ENCODE peak calls at places on chromosome 3, in nine cellular contexts. E is stromal cell of bone marrow; T is body of pancreas; S is NCI-H510A; D is AG10803; H is activated CD4-positive, alpha-beta T cell treated with anti-CD3 and anti-CD28 coated beads, Interleukin-2, amount 10 ng/mL, durations not matched to agents 7 days and 5 days; G is endothelial cell; F is gastrocnemius medialis; N is hypothalamus. V is an unnamed sample.

GRCh38 chr3:52354676-52355075 is 38.6 kb downstream of the DNAH1 start:
- DNase-seq in E (no peak), T (no peak), S (no peak), D (no peak), H (no peak), G (no peak), F (no peak), N (no peak), V (no peak)

GRCh38 chr3:35932995-35933394 is 293.7 kb downstream of the ARPP21 start:
- DNase-seq in E (peak), T (no peak), S (no peak), D (peak), H (no peak), G (no peak), F (no peak), N (peak), V (no peak)

GRCh38 chr3:64505419-64505818 is 182.4 kb downstream of the ADAMTS9 start:
- DNase-seq in E (no peak), T (no peak), S (no peak), D (no peak), H (no peak), G (no peak), F (no peak), N (no peak), V (no peak)

GRCh38 chr3:12246758-12247157 is 42.1 kb upstream of the PPARG start:
- DNase-seq in E (no peak), T (no peak), S (no peak), D (no peak), H (peak), G (no peak), F (no peak), N (no peak), V (no peak)

GRCh38 chr3:38717603-38718240 is 68.2 kb upstream of the SCN5A start:
- DNase-seq in E (no peak), T (no peak), S (no peak), D (no peak), H (no peak), G (no peak), F (no peak), N (no peak), V (no peak)

GRCh38 chr3:189947068-189947467 is 173.6 kb downstream of the P3H2 start:
- DNase-seq in E (peak), T (no peak), S (no peak), D (no peak), H (no peak), G (no peak), F (no peak), N (no peak), V (no peak)

GRCh38 chr3:64053581-64053980 is 30.3 kb upstream of the PSMD6 start:
- DNase-seq in E (no peak), T (no peak), S (no peak), D (no peak), H (no peak), G (peak), F (no peak), N (no peak), V (no peak)

GRCh38 chr3:197613187-197613586 is 57.4 kb upstream of the BDH1 start:
- DNase-seq in E (no peak), T (no peak), S (no peak), D (no peak), H (peak), G (no peak), F (no peak), N (no peak), V (no peak)

GRCh38 chr3:194475978-194476377 is 10.8 kb downstream of the ATP13A3 start:
- DNase-seq in E (no peak), T (no peak), S (no peak), D (no peak), H (no peak), G (no peak), F (no peak), N (no peak), V (no peak)

GRCh38 chr3:23806322-23807160 is 786 bp downstream of the UBE2E1 start:
- DNase-seq in E (no peak), T (peak), S (no peak), D (no peak), H (peak), G (peak), F (no peak), N (peak), V (peak)

GRCh38 chr3:195908439-195909293 is at the start of gene TNK2:
- DNase-seq in E (no peak), T (no peak), S (no peak), D (no peak), H (peak), G (no peak), F (no peak), N (no peak), V (peak)

GRCh38 chr3:141412087-141412935 is 44.0 kb downstream of the ZBTB38 start:
- DNase-seq in E (no peak), T (peak), S (peak), D (peak), H (peak), G (no peak), F (peak), N (peak), V (peak)

V was measured in transverse colon.